ENCODE peak calls at places on chromosomes 13 and 19, in six cellular contexts. One of them, this sample, is unnamed.

GRCh38 chr19:10111405-10111811 is at the start of gene P2RY11:
- DNase-seq in GM12865: peak
- DNase-seq in astrocyte: no peak
- DNase-seq in cardiac muscle cell: no peak
- DNase-seq in heart right ventricle: no peak
- DNase-seq in left lung: no peak
- DNase-seq in this sample: peak

GRCh38 chr13:26202365-26202972 is 19.6 kb downstream of the RNF6 start:
- DNase-seq in GM12865: no peak
- DNase-seq in astrocyte: peak
- DNase-seq in heart right ventricle: no peak
- DNase-seq in cardiac muscle cell: peak
- DNase-seq in left lung: no peak
- DNase-seq in this sample: no peak

GRCh38 chr19:11242864-11243797 is 3.7 kb downstream of the ANGPTL8 start:
- DNase-seq in left lung: peak
- DNase-seq in cardiac muscle cell: peak
- DNase-seq in astrocyte: peak
- DNase-seq in heart right ventricle: peak
- DNase-seq in GM12865: peak
- DNase-seq in this sample: peak

GRCh38 chr13:23752111-23753001 is 136.8 kb downstream of the MIPEP start:
- DNase-seq in heart right ventricle: no peak
- DNase-seq in astrocyte: no peak
- DNase-seq in GM12865: peak
- DNase-seq in cardiac muscle cell: no peak
- DNase-seq in left lung: no peak
- DNase-seq in this sample: no peak

GRCh38 chr19:33278023-33278402 is 24.3 kb downstream of the CEBPA start:
- DNase-seq in heart right ventricle: no peak
- DNase-seq in cardiac muscle cell: no peak
- DNase-seq in GM12865: no peak
- DNase-seq in astrocyte: no peak
- DNase-seq in left lung: no peak
- DNase-seq in this sample: no peak

GRCh38 chr19:19205416-19206410 is 2.5 kb upstream of the NR2C2AP start:
- DNase-seq in GM12865: no peak
- DNase-seq in left lung: no peak
- DNase-seq in heart right ventricle: no peak
- DNase-seq in astrocyte: no peak
- DNase-seq in cardiac muscle cell: no peak
- DNase-seq in this sample: no peak

GRCh38 chr13:46086985-46087384 is 17.8 kb downstream of the CPB2 start:
- DNase-seq in left lung: no peak
- DNase-seq in astrocyte: no peak
- DNase-seq in GM12865: no peak
- DNase-seq in heart right ventricle: no peak
- DNase-seq in cardiac muscle cell: no peak
- DNase-seq in this sample: no peak

GRCh38 chr19:33434886-33435705 is 61.6 kb downstream of the CEBPG start:
- DNase-seq in astrocyte: peak
- DNase-seq in GM12865: no peak
- DNase-seq in left lung: peak
- DNase-seq in heart right ventricle: no peak
- DNase-seq in cardiac muscle cell: peak
- DNase-seq in this sample: no peak

GRCh38 chr13:108816381-108816780 is 187.0 kb downstream of the MYO16 start:
- DNase-seq in GM12865: no peak
- DNase-seq in left lung: no peak
- DNase-seq in cardiac muscle cell: peak
- DNase-seq in heart right ventricle: no peak
- DNase-seq in astrocyte: no peak
- DNase-seq in this sample: no peak

GRCh38 chr13:19587635-19588300 is 26.4 kb upstream of the TPTE2 start:
- DNase-seq in cardiac muscle cell: peak
- DNase-seq in astrocyte: peak
- DNase-seq in heart right ventricle: no peak
- DNase-seq in left lung: no peak
- DNase-seq in GM12865: peak
- DNase-seq in this sample: peak

GRCh38 chr19:30225615-30226463 is 146.3 kb upstream of the ZNF536 start:
- DNase-seq in cardiac muscle cell: no peak
- DNase-seq in astrocyte: no peak
- DNase-seq in heart right ventricle: no peak
- DNase-seq in left lung: no peak
- DNase-seq in GM12865: no peak
- DNase-seq in this sample: no peak

GRCh38 chr13:30607908-30608307 is 9.8 kb upstream of the USPL1 start:
- DNase-seq in cardiac muscle cell: no peak
- DNase-seq in astrocyte: no peak
- DNase-seq in left lung: peak
- DNase-seq in GM12865: peak
- DNase-seq in heart right ventricle: no peak
- DNase-seq in this sample: peak

DNA sequence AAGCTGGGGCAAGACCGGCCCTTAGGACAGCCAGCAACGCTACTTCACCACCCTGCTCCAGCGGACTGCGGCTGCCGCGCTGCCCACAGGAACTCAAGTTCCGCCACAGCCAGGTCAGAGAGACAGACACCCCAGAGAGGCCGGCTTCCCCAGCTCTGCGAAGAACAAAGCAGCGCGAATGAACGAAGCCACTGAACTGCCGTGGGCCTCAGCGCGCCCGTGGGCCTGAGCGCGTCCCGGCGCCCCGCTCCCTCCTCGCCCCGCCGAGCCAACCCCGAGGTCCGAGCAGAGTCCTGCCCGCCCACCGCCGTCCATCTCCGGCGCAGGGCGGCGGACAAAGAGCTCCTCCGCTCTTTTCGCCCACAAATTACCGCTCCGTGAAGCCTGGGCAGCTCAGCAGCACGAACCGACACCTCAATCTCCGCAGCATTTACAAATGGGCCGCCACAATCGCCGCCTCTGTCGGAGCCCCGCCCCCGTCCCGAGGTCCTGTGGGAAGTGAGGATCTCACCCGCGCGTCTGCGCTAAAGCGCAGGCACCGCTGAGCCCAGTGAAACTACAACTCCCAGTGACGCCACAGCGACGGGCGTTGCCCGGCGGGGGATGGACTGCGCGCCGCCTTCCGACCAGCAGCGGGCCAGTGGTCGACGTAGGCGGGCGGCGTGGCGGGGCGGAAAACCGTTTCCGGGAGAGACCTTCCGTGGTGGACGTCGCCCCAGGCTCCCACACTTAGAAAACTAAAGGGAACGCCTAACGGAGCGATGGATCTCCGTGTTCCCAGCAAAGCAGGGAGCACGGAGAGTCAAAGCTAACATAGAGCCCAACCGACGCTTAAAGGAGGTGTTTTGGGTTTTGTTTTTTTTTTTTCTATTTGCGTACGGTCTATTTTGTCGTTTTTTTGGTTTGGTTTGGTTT is 158.7 kb downstream of the RNF17 start:
- DNase-seq in astrocyte: peak
- DNase-seq in GM12865: peak
- DNase-seq in heart right ventricle: peak
- DNase-seq in cardiac muscle cell: peak
- DNase-seq in left lung: peak
- DNase-seq in this sample: peak
- TF ChIP-seq CTCF in astrocyte: no peak
- TF ChIP-seq CTCF in GM12865: no peak
- TF ChIP-seq CTCF in heart right ventricle: peak
- TF ChIP-seq CTCF in cardiac muscle cell: no peak
- TF ChIP-seq CTCF in left lung: no peak
- TF ChIP-seq CTCF in this sample: no peak

GRCh38 chr19:46579286-46579944 is 21.7 kb upstream of the CALM3 start:
- DNase-seq in GM12865: peak
- DNase-seq in heart right ventricle: no peak
- DNase-seq in cardiac muscle cell: peak
- DNase-seq in astrocyte: no peak
- DNase-seq in left lung: no peak
- DNase-seq in this sample: peak
- TF ChIP-seq CTCF in GM12865: peak
- TF ChIP-seq CTCF in heart right ventricle: no peak
- TF ChIP-seq CTCF in cardiac muscle cell: peak
- TF ChIP-seq CTCF in astrocyte: no peak
- TF ChIP-seq CTCF in left lung: no peak
- TF ChIP-seq CTCF in this sample: peak

DNA sequence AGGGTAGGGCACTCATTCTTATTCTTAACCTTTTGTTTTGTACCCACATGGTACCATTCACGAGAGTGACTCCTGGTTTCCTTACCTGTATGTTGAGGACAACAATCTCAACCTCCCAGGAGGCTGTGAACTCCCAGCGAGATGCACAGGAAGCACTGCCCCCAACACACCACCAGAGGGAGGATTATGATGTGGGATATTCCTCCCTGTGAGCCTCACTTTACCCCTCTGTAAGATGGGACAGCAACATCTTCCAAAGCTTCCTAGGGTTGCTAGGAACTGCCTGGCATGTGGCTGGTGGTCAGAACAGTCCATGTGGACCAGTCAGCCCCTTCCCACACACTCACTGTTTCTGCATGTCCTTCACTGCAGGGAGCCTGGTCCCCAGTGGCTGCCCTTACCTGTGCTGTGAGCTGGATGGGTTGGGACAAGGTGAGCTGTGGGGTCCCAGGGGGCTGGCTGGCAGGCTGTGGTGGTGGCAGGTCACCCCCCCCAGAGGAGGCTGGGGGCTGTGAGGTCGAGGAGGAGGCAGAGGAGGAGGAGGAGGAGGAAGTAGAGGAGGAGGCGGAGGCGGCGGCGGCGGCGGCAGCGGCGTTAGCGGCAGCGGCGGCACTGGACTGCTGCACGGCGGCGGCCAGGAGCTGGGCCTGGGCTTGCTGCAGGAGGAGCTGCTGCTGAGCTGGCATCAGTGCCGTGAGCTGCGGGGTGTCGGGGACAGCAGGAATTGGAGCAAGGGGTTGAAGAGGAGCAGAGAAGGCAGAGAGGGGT is 15.8 kb downstream of the POU2F2 start:
- DNase-seq in left lung: no peak
- DNase-seq in astrocyte: no peak
- DNase-seq in heart right ventricle: no peak
- DNase-seq in cardiac muscle cell: no peak
- DNase-seq in GM12865: no peak
- DNase-seq in this sample: no peak
- TF ChIP-seq CTCF in left lung: no peak
- TF ChIP-seq CTCF in astrocyte: no peak
- TF ChIP-seq CTCF in heart right ventricle: no peak
- TF ChIP-seq CTCF in cardiac muscle cell: no peak
- TF ChIP-seq CTCF in GM12865: peak
- TF ChIP-seq CTCF in this sample: no peak

DNA sequence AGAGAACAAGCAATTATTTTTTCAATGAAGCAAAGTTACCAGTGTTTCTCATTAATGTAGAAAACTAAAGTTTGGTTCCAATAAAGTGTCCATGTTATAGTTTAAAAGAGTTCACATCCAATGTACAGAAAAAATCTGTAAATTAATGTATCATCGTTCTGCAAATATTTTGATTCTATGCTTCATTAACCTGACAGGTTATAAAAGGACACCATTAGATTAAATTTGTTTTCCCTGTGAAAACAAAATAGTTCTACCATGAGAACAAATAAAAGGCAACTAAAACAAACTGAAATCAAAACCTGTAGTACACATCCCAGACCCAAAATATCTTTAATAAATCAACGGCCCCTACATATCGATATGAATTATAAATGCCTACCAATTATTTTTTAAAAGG is 85.1 kb downstream of the ABCC4 start:
- DNase-seq in heart right ventricle: no peak
- DNase-seq in cardiac muscle cell: no peak
- DNase-seq in GM12865: no peak
- DNase-seq in left lung: no peak
- DNase-seq in astrocyte: no peak
- DNase-seq in this sample: no peak
- TF ChIP-seq CTCF in heart right ventricle: no peak
- TF ChIP-seq CTCF in cardiac muscle cell: no peak
- TF ChIP-seq CTCF in GM12865: no peak
- TF ChIP-seq CTCF in left lung: no peak
- TF ChIP-seq CTCF in astrocyte: no peak
- TF ChIP-seq CTCF in this sample: no peak

DNA sequence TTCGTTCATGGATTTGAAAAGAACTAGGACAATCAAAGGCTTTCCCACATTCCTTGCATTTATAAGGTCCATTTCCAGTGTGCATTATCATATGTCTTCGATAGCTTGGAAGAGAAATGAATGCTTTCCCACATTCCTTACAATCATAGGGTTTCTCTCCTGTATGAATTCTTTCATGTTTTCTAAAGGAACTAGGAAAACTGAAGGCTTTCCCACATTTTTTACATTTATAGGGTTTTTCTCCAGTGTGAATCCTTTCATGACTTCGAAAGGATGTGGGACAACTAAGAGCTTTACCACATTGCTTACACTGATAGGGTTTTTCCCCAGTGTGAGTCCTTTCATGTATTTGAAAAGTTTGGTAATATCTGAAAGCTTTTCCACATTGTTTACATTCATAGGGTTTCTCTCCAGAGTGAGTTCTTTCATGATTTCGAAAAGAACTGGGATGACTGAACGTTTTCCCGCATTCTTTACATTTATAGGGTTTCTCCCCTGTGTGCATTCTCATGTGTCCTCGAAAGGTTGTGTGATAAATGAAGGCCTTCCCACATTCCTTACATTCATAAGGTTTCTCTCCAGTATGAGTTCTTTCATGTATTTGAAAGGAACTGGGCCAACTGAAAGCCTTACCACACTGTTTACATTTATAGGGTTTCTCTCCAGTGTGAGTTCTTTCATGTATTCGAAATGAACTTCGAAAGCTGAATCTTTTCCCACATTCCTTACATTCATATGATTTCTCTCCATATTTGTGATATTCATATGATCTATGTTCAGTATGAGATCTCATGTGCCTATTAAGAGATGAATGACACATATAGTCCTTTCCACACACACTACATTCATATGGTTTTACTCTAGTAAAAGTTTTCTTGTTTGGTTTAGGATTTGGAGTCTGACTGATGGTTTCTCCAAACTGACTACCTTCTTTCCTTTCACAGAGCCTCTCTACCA is 19.6 kb downstream of the ZNF709 start:
- DNase-seq in GM12865: no peak
- DNase-seq in astrocyte: no peak
- DNase-seq in cardiac muscle cell: no peak
- DNase-seq in heart right ventricle: no peak
- DNase-seq in left lung: no peak
- DNase-seq in this sample: no peak
- TF ChIP-seq CTCF in GM12865: no peak
- TF ChIP-seq CTCF in astrocyte: no peak
- TF ChIP-seq CTCF in cardiac muscle cell: no peak
- TF ChIP-seq CTCF in heart right ventricle: no peak
- TF ChIP-seq CTCF in left lung: no peak
- TF ChIP-seq CTCF in this sample: no peak

GRCh38 chr13:98598043-98598442 is 21.1 kb upstream of the STK24 start:
- DNase-seq in GM12865: no peak
- DNase-seq in left lung: no peak
- DNase-seq in astrocyte: no peak
- DNase-seq in cardiac muscle cell: peak
- DNase-seq in heart right ventricle: no peak
- DNase-seq in this sample: no peak
- TF ChIP-seq CTCF in GM12865: no peak
- TF ChIP-seq CTCF in left lung: no peak
- TF ChIP-seq CTCF in astrocyte: no peak
- TF ChIP-seq CTCF in cardiac muscle cell: peak
- TF ChIP-seq CTCF in heart right ventricle: peak
- TF ChIP-seq CTCF in this sample: no peak